ENCODE peak calls at places on chromosomes 12 and 14, in four cellular contexts. O, D, E and X are unnamed samples.

GRCh38 chr14:21070610-21071224 is 613 bp downstream of the ARHGEF40 start:
- DNase-seq in O (peak), E (peak), D (no peak), X (no peak)

GRCh38 chr14:69037790-69038448 is 58.8 kb upstream of the ACTN1 start:
- DNase-seq in O (no peak), E (no peak), D (no peak), X (no peak)

GRCh38 chr12:116635487-116635886 is 76.3 kb downstream of the MAP1LC3B2 start:
- DNase-seq in D (no peak), O (no peak), E (no peak), X (no peak)

GRCh38 chr14:35789651-35790050 is 19.4 kb downstream of the RALGAPA1 start:
- DNase-seq in O (no peak), E (no peak), D (peak), X (no peak)

GRCh38 chr14:68346540-68347232 is 446.2 kb downstream of the ZFP36L1 start:
- DNase-seq in D (no peak), O (no peak), E (no peak), X (no peak)

GRCh38 chr12:100187068-100187467 is 13.5 kb upstream of the ACTR6 start:
- DNase-seq in D (no peak), E (no peak), O (no peak), X (no peak)

GRCh38 chr12:71162832-71163711 is 5.3 kb upstream of the TSPAN8 start:
- DNase-seq in E (no peak), O (no peak), D (no peak), X (no peak)

GRCh38 chr12:2877959-2878732 is 1.1 kb downstream of the RHNO1 start:
- DNase-seq in O (no peak), E (no peak), D (no peak), X (no peak)

GRCh38 chr12:130086248-130086647 is 76.0 kb upstream of the FZD10 start:
- DNase-seq in E (no peak), D (no peak), O (no peak), X (no peak)

GRCh38 chr12:75690556-75690955 is 179.1 kb upstream of the KRR1 start:
- DNase-seq in E (no peak), O (no peak), D (peak), X (no peak)

GRCh38 chr14:78022059-78022458 is 148.1 kb upstream of the NRXN3 start:
- DNase-seq in D (no peak), E (peak), O (peak), X (peak)

GRCh38 chr12:69330475-69331473 is 17.4 kb upstream of the LYZ start:
- DNase-seq in E (peak), O (no peak), D (no peak), X (peak)

GRCh38 chr12:117013726-117014125 is 85.5 kb downstream of the TESC start:
- DNase-seq in E (no peak), D (no peak), O (no peak), X (no peak)

GRCh38 chr14:76810953-76811400 is 1.7 kb downstream of the ANGEL1 start:
- DNase-seq in O (no peak), E (no peak), D (no peak), X (no peak)

GRCh38 chr12:54301428-54302045 is 722 bp upstream of the NFE2 start:
- DNase-seq in E (no peak), D (no peak), O (no peak), X (no peak)

GRCh38 chr14:103597623-103598372 is 31.2 kb upstream of the KLC1 start:
- DNase-seq in E (peak), O (no peak), D (peak), X (no peak)

GRCh38 chr12:57543666-57544065 is 3.3 kb downstream of the DCTN2 start:
- DNase-seq in O (no peak), E (no peak), D (no peak), X (no peak)

GRCh38 chr12:52603314-52603713 is 2.1 kb upstream of the KRT72 start:
- DNase-seq in D (no peak), E (no peak), O (no peak), X (no peak)

GRCh38 chr12:103841690-103842584 is 903 bp upstream of the NT5DC3 start:
- DNase-seq in E (peak), O (no peak), D (peak), X (peak)

GRCh38 chr12:16352481-16352880 is 5.0 kb downstream of the MGST1 start:
- DNase-seq in D (no peak), E (no peak), O (no peak), X (no peak)

GRCh38 chr14:78697341-78697740 is 527.2 kb downstream of the NRXN3 start:
- DNase-seq in O (no peak), D (no peak), E (no peak), X (no peak)